ENCODE peak calls at places on chromosomes 4 and X, in nine cellular contexts. F, K, A, N, H, Q, S, D and Y are unnamed samples.
A peak's percentile ranks its signal among the peaks of the same experiment; 100 is the strongest.

GRCh38 chr4:55554453-55555030 is 7.8 kb upstream of the CLOCK start:
- DNase-seq in F (no peak), K (no peak), A (no peak), N (no peak), H (no peak), Q (no peak), S (no peak), D (no peak), Y (peak; percentile 39)

GRCh38 chrX:22357621-22358020 is 84.9 kb downstream of the CBLL2 start:
- DNase-seq in F (peak; percentile 15), K (no peak), A (no peak), N (no peak), H (no peak), Q (no peak), S (no peak), D (no peak), Y (no peak)

GRCh38 chrX:68676340-68676739 is 28.9 kb downstream of the STARD8 start:
- DNase-seq in F (no peak), K (no peak), A (no peak), N (no peak), H (no peak), Q (no peak), S (no peak), D (no peak), Y (no peak)

GRCh38 chr4:26321326-26322276 is 787 bp downstream of the RBPJ start:
- DNase-seq in F (no peak), K (no peak), A (no peak), N (no peak), H (peak; percentile 37), Q (peak; percentile 15), S (peak; percentile 40), D (peak; percentile 12), Y (peak; percentile 70)

GRCh38 chr4:103721251-103721650 is 1.5 kb upstream of the TACR3 start:
- DNase-seq in F (no peak), K (no peak), A (no peak), N (no peak), H (no peak), Q (no peak), S (no peak), D (no peak), Y (no peak)

GRCh38 chr4:185779520-185779919 is 32.5 kb downstream of the SORBS2 start:
- DNase-seq in F (peak; percentile 72), K (no peak), A (no peak), N (no peak), H (no peak), Q (no peak), S (no peak), D (no peak), Y (no peak)

GRCh38 chrX:12814434-12814833 is 23.2 kb downstream of the PRPS2 start:
- DNase-seq in F (peak; percentile 57), K (peak; percentile 54), A (peak; percentile 16), N (peak; percentile 18), H (peak; percentile 30), Q (peak; percentile 23), S (peak; percentile 45), D (no peak), Y (peak; percentile 52)

GRCh38 chrX:74585766-74586165 is 28.7 kb downstream of the RLIM start:
- DNase-seq in F (no peak), K (no peak), A (no peak), N (no peak), H (no peak), Q (no peak), S (no peak), D (no peak), Y (no peak)

GRCh38 chr4:33395731-33396485 is 2675.7 kb downstream of the PCDH7 start:
- DNase-seq in F (no peak), K (no peak), A (no peak), N (no peak), H (no peak), Q (no peak), S (no peak), D (no peak), Y (no peak)

GRCh38 chr4:100593933-100594332 is 76.1 kb upstream of the EMCN start:
- DNase-seq in F (no peak), K (no peak), A (no peak), N (no peak), H (no peak), Q (no peak), S (no peak), D (no peak), Y (peak; percentile 29)

GRCh38 chr4:13178621-13179020 is 305.5 kb downstream of the RAB28 start:
- DNase-seq in F (no peak), K (no peak), A (no peak), N (no peak), H (no peak), Q (no peak), S (no peak), D (no peak), Y (no peak)

GRCh38 chr4:53905935-53906377 is 158.4 kb downstream of the CHIC2 start:
- DNase-seq in F (peak; percentile 63), K (peak; percentile 29), A (no peak), N (no peak), H (no peak), Q (no peak), S (no peak), D (no peak), Y (peak; percentile 70)

GRCh38 chr4:36165256-36166005 is 78.9 kb downstream of the ARAP2 start:
- DNase-seq in F (no peak), K (no peak), A (no peak), N (no peak), H (no peak), Q (no peak), S (no peak), D (no peak), Y (no peak)

GRCh38 chr4:53103489-53103888 is 241.4 kb downstream of the RASL11B start:
- DNase-seq in F (no peak), K (no peak), A (no peak), N (no peak), H (no peak), Q (no peak), S (no peak), D (no peak), Y (no peak)

GRCh38 chr4:47215759-47216158 is 184.4 kb downstream of the GABRB1 start:
- DNase-seq in F (no peak), K (no peak), A (no peak), N (no peak), H (no peak), Q (no peak), S (no peak), D (no peak), Y (no peak)

GRCh38 chr4:68927165-68927564 is 24.4 kb downstream of the UGT2A3 start:
- DNase-seq in F (no peak), K (no peak), A (no peak), N (no peak), H (no peak), Q (no peak), S (no peak), D (no peak), Y (no peak)

GRCh38 chr4:112296949-112297483 is at the start of gene ALPK1:
- DNase-seq in F (peak; percentile 74), K (peak; percentile 33), A (no peak), N (peak; percentile 81), H (no peak), Q (no peak), S (no peak), D (no peak), Y (peak; percentile 90)

GRCh38 chr4:146018247-146018646 is 79.6 kb upstream of the ZNF827 start:
- DNase-seq in F (no peak), K (no peak), A (no peak), N (no peak), H (no peak), Q (no peak), S (no peak), D (no peak), Y (no peak)

GRCh38 chr4:70515342-70516245 is 2.8 kb upstream of the AMTN start:
- DNase-seq in F (peak; percentile 61), K (no peak), A (no peak), N (no peak), H (no peak), Q (no peak), S (no peak), D (no peak), Y (no peak)

GRCh38 chrX:71627588-71628404 is 9.5 kb upstream of the CXCR3 start:
- DNase-seq in F (no peak), K (no peak), A (no peak), N (no peak), H (no peak), Q (no peak), S (no peak), D (no peak), Y (no peak)

GRCh38 chrX:113868716-113869115 is 715.2 kb upstream of the HTR2C start:
- DNase-seq in F (no peak), K (no peak), A (no peak), N (no peak), H (no peak), Q (no peak), S (no peak), D (no peak), Y (no peak)

GRCh38 chr4:55121246-55121645 is 4.1 kb downstream of the KDR start:
- DNase-seq in F (no peak), K (no peak), A (no peak), N (no peak), H (no peak), Q (no peak), S (no peak), D (no peak), Y (peak; percentile 42)

GRCh38 chrX:111270339-111270738 is at the start of gene CAPN6:
- DNase-seq in F (no peak), K (no peak), A (no peak), N (no peak), H (no peak), Q (no peak), S (no peak), D (no peak), Y (no peak)

GRCh38 chr4:184668096-184668495 is 18.6 kb downstream of the PRIMPOL start:
- DNase-seq in F (no peak), K (no peak), A (no peak), N (no peak), H (no peak), Q (no peak), S (no peak), D (no peak), Y (no peak)

GRCh38 chrX:139204903-139205667 is 325.5 kb upstream of the F9 start:
- DNase-seq in F (no peak), K (no peak), A (no peak), N (no peak), H (no peak), Q (no peak), S (peak; percentile 64), D (no peak), Y (no peak)

GRCh38 chrX:50107470-50107869 is 93.3 kb downstream of the AKAP4 start:
- DNase-seq in F (no peak), K (no peak), A (no peak), N (peak; percentile 16), H (no peak), Q (no peak), S (no peak), D (no peak), Y (no peak)